ENCODE peak calls at places on chromosomes 16 and 17, in four cellular contexts. J, L, A and B are unnamed samples.

GRCh38 chr17:82408288-82408937 is 9.7 kb upstream of the HEXD start:
- DNase-seq in A (no peak), J (no peak), L (no peak), B (no peak)

GRCh38 chr16:88560722-88561484 is 9.3 kb upstream of the ZC3H18 start:
- DNase-seq in L (peak; percentile 73), A (peak; percentile 22), J (no peak), B (no peak)

GRCh38 chr17:538096-538973 is 176.3 kb downstream of the VPS53 start:
- DNase-seq in L (no peak), J (no peak), A (peak; percentile 57), B (no peak)

GRCh38 chr16:59878479-59878878 is 1144.4 kb upstream of the GOT2 start:
- DNase-seq in J (no peak), A (peak; percentile 92), L (peak; percentile 33), B (no peak)

GRCh38 chr16:47320546-47321315 is 140.1 kb downstream of the ITFG1 start:
- DNase-seq in J (no peak), A (peak; percentile 45), L (no peak), B (no peak)

GRCh38 chr17:63960430-63960829 is 12.3 kb downstream of the SCN4A start:
- DNase-seq in L (no peak), A (no peak), J (no peak), B (no peak)

GRCh38 chr17:57544381-57544780 is 200.7 kb downstream of the CCDC182 start:
- DNase-seq in A (no peak), J (no peak), L (no peak), B (no peak)

GRCh38 chr17:72948115-72948514 is 144.4 kb downstream of the SLC39A11 start:
- DNase-seq in L (no peak), A (no peak), J (no peak), B (no peak)

GRCh38 chr17:28928061-28928460 is 23.3 kb downstream of the PHF12 start:
- DNase-seq in L (peak; percentile 97), A (peak; percentile 60), J (no peak), B (no peak)

GRCh38 chr16:73878616-73879015 is 418.0 kb upstream of the PSMD7 start:
- DNase-seq in J (no peak), A (peak; percentile 64), L (peak; percentile 79), B (no peak)

GRCh38 chr17:64001763-64002529 is 3.8 kb downstream of the PRR29 start:
- DNase-seq in J (peak; percentile 79), A (no peak), L (no peak), B (no peak)

GRCh38 chr16:73025111-73025505 is 22.8 kb downstream of the ZFHX3 start:
- DNase-seq in L (no peak), A (no peak), J (no peak), B (no peak)

GRCh38 chr17:17186051-17186450 is 20.1 kb downstream of the PLD6 start:
- DNase-seq in L (no peak), A (peak; percentile 24), J (peak; percentile 41), B (no peak)

GRCh38 chr17:29705352-29705751 is 82.6 kb upstream of the CORO6 start:
- DNase-seq in J (no peak), L (no peak), A (no peak), B (no peak)

GRCh38 chr16:23577493-23577892 is 18.6 kb downstream of the NDUFAB1 start:
- DNase-seq in L (no peak), A (no peak), J (no peak), B (no peak)

GRCh38 chr16:84484579-84485254 is 19.7 kb downstream of the MEAK7 start:
- DNase-seq in L (peak; percentile 60), A (peak; percentile 41), J (peak; percentile 27), B (no peak)

GRCh38 chr16:66943426-66944053 is 8.2 kb downstream of the CES2 start:
- DNase-seq in A (no peak), J (no peak), L (no peak), B (no peak)

GRCh38 chr17:56593741-56594527 is 435 bp downstream of the NOG start:
- DNase-seq in J (peak; percentile 63), A (peak; percentile 80), L (peak; percentile 56), B (no peak)